ENCODE peak calls at places on chromosomes 5 and 9, in eight cellular contexts. One of them, this sample, is unnamed.

GRCh38 chr9:14347408-14348224 is 33.7 kb upstream of the NFIB start:
- DNase-seq in HL-60: no peak
- DNase-seq in CD8-positive, alpha-beta T cell: no peak
- DNase-seq in endothelial cell: peak
- DNase-seq in pons: peak
- DNase-seq in T-cell: no peak
- DNase-seq in T-helper 2 cell: no peak
- DNase-seq in HuH-7: no peak
- DNase-seq in this sample: no peak

GRCh38 chr5:67246108-67246507 is 49.5 kb upstream of the CD180 start:
- DNase-seq in T-cell: no peak
- DNase-seq in HL-60: peak
- DNase-seq in endothelial cell: peak
- DNase-seq in HuH-7: no peak
- DNase-seq in pons: peak
- DNase-seq in T-helper 2 cell: peak
- DNase-seq in CD8-positive, alpha-beta T cell: no peak
- DNase-seq in this sample: peak

GRCh38 chr9:91771027-91771426 is 179.0 kb downstream of the ROR2 start:
- DNase-seq in CD8-positive, alpha-beta T cell: no peak
- DNase-seq in T-helper 2 cell: no peak
- DNase-seq in endothelial cell: no peak
- DNase-seq in pons: no peak
- DNase-seq in HuH-7: peak
- DNase-seq in HL-60: no peak
- DNase-seq in T-cell: no peak
- DNase-seq in this sample: peak

GRCh38 chr5:53019320-53019719 is 30.2 kb downstream of the ITGA2 start:
- DNase-seq in pons: no peak
- DNase-seq in T-helper 2 cell: no peak
- DNase-seq in T-cell: no peak
- DNase-seq in CD8-positive, alpha-beta T cell: no peak
- DNase-seq in HL-60: no peak
- DNase-seq in HuH-7: no peak
- DNase-seq in endothelial cell: no peak
- DNase-seq in this sample: no peak

GRCh38 chr9:112120471-112120925 is 54.6 kb downstream of the SUSD1 start:
- DNase-seq in endothelial cell: no peak
- DNase-seq in pons: no peak
- DNase-seq in HuH-7: no peak
- DNase-seq in CD8-positive, alpha-beta T cell: no peak
- DNase-seq in T-cell: no peak
- DNase-seq in T-helper 2 cell: no peak
- DNase-seq in HL-60: no peak
- DNase-seq in this sample: peak

GRCh38 chr5:109388407-109388806 is 21.4 kb downstream of the PJA2 start:
- DNase-seq in T-helper 2 cell: no peak
- DNase-seq in pons: no peak
- DNase-seq in endothelial cell: no peak
- DNase-seq in HuH-7: no peak
- DNase-seq in HL-60: no peak
- DNase-seq in T-cell: no peak
- DNase-seq in CD8-positive, alpha-beta T cell: no peak
- DNase-seq in this sample: no peak

GRCh38 chr5:1860949-1861348 is 21.8 kb downstream of the IRX4 start:
- DNase-seq in endothelial cell: no peak
- DNase-seq in HuH-7: no peak
- DNase-seq in T-helper 2 cell: no peak
- DNase-seq in T-cell: no peak
- DNase-seq in pons: peak
- DNase-seq in CD8-positive, alpha-beta T cell: no peak
- DNase-seq in HL-60: no peak
- DNase-seq in this sample: no peak

GRCh38 chr5:164504141-164504772 is 998.8 kb downstream of the MAT2B start:
- DNase-seq in pons: peak
- DNase-seq in T-helper 2 cell: peak
- DNase-seq in T-cell: no peak
- DNase-seq in CD8-positive, alpha-beta T cell: no peak
- DNase-seq in HuH-7: peak
- DNase-seq in endothelial cell: peak
- DNase-seq in HL-60: no peak
- DNase-seq in this sample: peak

GRCh38 chr9:74940600-74940999 is 12.1 kb downstream of the C9orf40 start:
- DNase-seq in HL-60: no peak
- DNase-seq in CD8-positive, alpha-beta T cell: no peak
- DNase-seq in HuH-7: no peak
- DNase-seq in T-helper 2 cell: peak
- DNase-seq in pons: no peak
- DNase-seq in endothelial cell: no peak
- DNase-seq in T-cell: no peak
- DNase-seq in this sample: no peak

GRCh38 chr9:114894801-114895433 is 35.5 kb downstream of the TNFSF8 start:
- DNase-seq in HuH-7: peak
- DNase-seq in CD8-positive, alpha-beta T cell: no peak
- DNase-seq in HL-60: peak
- DNase-seq in T-helper 2 cell: peak
- DNase-seq in endothelial cell: peak
- DNase-seq in pons: peak
- DNase-seq in T-cell: no peak
- DNase-seq in this sample: peak

GRCh38 chr5:65818592-65818991 is 96.6 kb downstream of the NLN start:
- DNase-seq in pons: peak
- DNase-seq in T-helper 2 cell: no peak
- DNase-seq in HuH-7: peak
- DNase-seq in endothelial cell: no peak
- DNase-seq in CD8-positive, alpha-beta T cell: no peak
- DNase-seq in T-cell: no peak
- DNase-seq in HL-60: no peak
- DNase-seq in this sample: no peak

GRCh38 chr5:75236322-75237316 is at the start of gene ANKRD31:
- DNase-seq in T-cell: peak
- DNase-seq in T-helper 2 cell: peak
- DNase-seq in HuH-7: peak
- DNase-seq in CD8-positive, alpha-beta T cell: peak
- DNase-seq in endothelial cell: peak
- DNase-seq in HL-60: peak
- DNase-seq in pons: peak
- DNase-seq in this sample: peak

GRCh38 chr5:107539163-107539445 is 131.6 kb downstream of the EFNA5 start:
- DNase-seq in CD8-positive, alpha-beta T cell: no peak
- DNase-seq in T-helper 2 cell: no peak
- DNase-seq in pons: no peak
- DNase-seq in T-cell: no peak
- DNase-seq in HL-60: no peak
- DNase-seq in endothelial cell: no peak
- DNase-seq in HuH-7: no peak
- DNase-seq in this sample: no peak

GRCh38 chr9:98146101-98146991 is 27.3 kb upstream of the TRIM14 start:
- DNase-seq in T-helper 2 cell: no peak
- DNase-seq in pons: no peak
- DNase-seq in endothelial cell: no peak
- DNase-seq in HL-60: peak
- DNase-seq in T-cell: no peak
- DNase-seq in CD8-positive, alpha-beta T cell: no peak
- DNase-seq in HuH-7: peak
- DNase-seq in this sample: no peak

GRCh38 chr5:2165991-2166978 is 283.6 kb upstream of the IRX4 start:
- DNase-seq in pons: no peak
- DNase-seq in endothelial cell: no peak
- DNase-seq in CD8-positive, alpha-beta T cell: no peak
- DNase-seq in HL-60: no peak
- DNase-seq in T-helper 2 cell: no peak
- DNase-seq in T-cell: no peak
- DNase-seq in HuH-7: no peak
- DNase-seq in this sample: no peak

GRCh38 chr9:21576331-21577189 is 94.4 kb upstream of the IFNE start:
- DNase-seq in CD8-positive, alpha-beta T cell: peak
- DNase-seq in endothelial cell: no peak
- DNase-seq in T-helper 2 cell: peak
- DNase-seq in HuH-7: no peak
- DNase-seq in pons: peak
- DNase-seq in T-cell: peak
- DNase-seq in HL-60: no peak
- DNase-seq in this sample: no peak

GRCh38 chr9:107542401-107542800 is 52.8 kb upstream of the KLF4 start:
- DNase-seq in CD8-positive, alpha-beta T cell: no peak
- DNase-seq in HL-60: no peak
- DNase-seq in pons: no peak
- DNase-seq in HuH-7: no peak
- DNase-seq in T-helper 2 cell: no peak
- DNase-seq in T-cell: no peak
- DNase-seq in endothelial cell: no peak
- DNase-seq in this sample: no peak

GRCh38 chr9:120934271-120934670 is 7.7 kb upstream of the TRAF1 start:
- DNase-seq in CD8-positive, alpha-beta T cell: no peak
- DNase-seq in endothelial cell: no peak
- DNase-seq in HL-60: no peak
- DNase-seq in T-cell: no peak
- DNase-seq in pons: peak
- DNase-seq in HuH-7: no peak
- DNase-seq in T-helper 2 cell: no peak
- DNase-seq in this sample: no peak

GRCh38 chr5:107570805-107571531 is 99.8 kb downstream of the EFNA5 start:
- DNase-seq in CD8-positive, alpha-beta T cell: peak
- DNase-seq in pons: no peak
- DNase-seq in endothelial cell: no peak
- DNase-seq in T-helper 2 cell: peak
- DNase-seq in T-cell: peak
- DNase-seq in HL-60: no peak
- DNase-seq in HuH-7: no peak
- DNase-seq in this sample: peak